ENCODE peak calls at places on chromosomes 12 and 14, in four cellular contexts. S, Q, I and Y are unnamed samples.

GRCh38 chr14:70107309-70107708 is 81.4 kb downstream of the SLC8A3 start:
- DNase-seq in S (no peak), Q (no peak), I (no peak), Y (no peak)

GRCh38 chr14:52356025-52356424 is 41.9 kb downstream of the PTGER2 start:
- DNase-seq in S (no peak), Q (no peak), I (no peak), Y (no peak)

GRCh38 chr14:43535231-43535838 is 971.7 kb downstream of the FSCB start:
- DNase-seq in S (no peak), Q (no peak), I (no peak), Y (no peak)

GRCh38 chr12:3805058-3805457 is 52.1 kb upstream of the CRACR2A start:
- DNase-seq in S (no peak), Q (no peak), I (no peak), Y (no peak)

GRCh38 chr14:50658203-50658602 is 9.9 kb downstream of the SAV1 start:
- DNase-seq in S (no peak), Q (no peak), I (no peak), Y (no peak)

GRCh38 chr14:38618514-38618913 is 362.6 kb upstream of the CLEC14A start:
- DNase-seq in S (no peak), Q (no peak), I (no peak), Y (no peak)

GRCh38 chr14:104144911-104145825 is 6.8 kb downstream of the KIF26A start:
- DNase-seq in S (no peak), Q (no peak), I (no peak), Y (no peak)

GRCh38 chr12:51874486-51874885 is 13.4 kb upstream of the ANKRD33 start:
- DNase-seq in S (no peak), Q (no peak), I (no peak), Y (no peak)

GRCh38 chr12:124426594-124427550 is 132.0 kb downstream of the RFLNA start:
- DNase-seq in S (no peak), Q (no peak), I (no peak), Y (no peak)

GRCh38 chr12:99619389-99620158 is 28.0 kb upstream of the GARIN6 start:
- DNase-seq in S (no peak), Q (peak; percentile 14), I (peak; percentile 23), Y (peak; percentile 10)

GRCh38 chr14:74630881-74631690 is 19.0 kb upstream of the LTBP2 start:
- DNase-seq in S (no peak), Q (no peak), I (no peak), Y (no peak)

GRCh38 chr12:106096376-106096775 is 42.4 kb downstream of the NUAK1 start:
- DNase-seq in S (no peak), Q (no peak), I (no peak), Y (peak; percentile 70)

GRCh38 chr12:50268482-50268881 is 14.8 kb downstream of the LIMA1 start:
- DNase-seq in S (no peak), Q (no peak), I (no peak), Y (no peak)

GRCh38 chr12:124747426-124748161 is 116.1 kb downstream of the SCARB1 start:
- DNase-seq in S (peak; percentile 45), Q (peak; percentile 65), I (no peak), Y (no peak)

GRCh38 chr12:25816637-25817036 is 141.8 kb upstream of the RASSF8 start:
- DNase-seq in S (no peak), Q (no peak), I (no peak), Y (no peak)

GRCh38 chr12:27521066-27521465 is 2.9 kb upstream of the PPFIBP1 start:
- DNase-seq in S (no peak), Q (no peak), I (no peak), Y (no peak)

GRCh38 chr14:65949711-65950516 is 536.3 kb upstream of the CCDC196 start:
- DNase-seq in S (no peak), Q (peak; percentile 29), I (peak; percentile 4), Y (no peak)

GRCh38 chr12:65565601-65566560 is 258.4 kb upstream of the HMGA2 start:
- DNase-seq in S (no peak), Q (no peak), I (no peak), Y (no peak)

GRCh38 chr12:43836455-43836989 is 641 bp downstream of the TMEM117 start:
- DNase-seq in S (no peak), Q (peak; percentile 43), I (no peak), Y (no peak)

GRCh38 chr12:116898675-116899074 is 12.1 kb upstream of the FBXW8 start:
- DNase-seq in S (no peak), Q (no peak), I (no peak), Y (no peak)

GRCh38 chr12:113230315-113231274 is 9.3 kb downstream of the TPCN1 start:
- DNase-seq in S (no peak), Q (peak; percentile 94), I (no peak), Y (no peak)

GRCh38 chr12:131894313-131894860 is at the start of gene ULK1:
- DNase-seq in S (peak; percentile 16), Q (peak; percentile 70), I (peak; percentile 64), Y (no peak)

GRCh38 chr14:31414190-31414833 is 6.0 kb downstream of the HEATR5A start:
- DNase-seq in S (no peak), Q (peak; percentile 49), I (no peak), Y (no peak)

GRCh38 chr12:27186240-27186839 is 57.7 kb upstream of the STK38L start:
- DNase-seq in S (no peak), Q (no peak), I (no peak), Y (no peak)

GRCh38 chr14:101405171-101405883 is 156.0 kb upstream of the DIO3 start:
- DNase-seq in S (no peak), Q (no peak), I (no peak), Y (no peak)

GRCh38 chr12:52195065-52195730 is 3.4 kb upstream of the KRT80 start:
- DNase-seq in S (no peak), Q (no peak), I (no peak), Y (no peak)

GRCh38 chr14:104436047-104436531 is 143.5 kb upstream of the C14orf180 start:
- DNase-seq in S (no peak), Q (no peak), I (no peak), Y (no peak)

GRCh38 chr12:33440477-33440876 is 858 bp upstream of the SYT10 start:
- DNase-seq in S (no peak), Q (no peak), I (no peak), Y (no peak)

DNA sequence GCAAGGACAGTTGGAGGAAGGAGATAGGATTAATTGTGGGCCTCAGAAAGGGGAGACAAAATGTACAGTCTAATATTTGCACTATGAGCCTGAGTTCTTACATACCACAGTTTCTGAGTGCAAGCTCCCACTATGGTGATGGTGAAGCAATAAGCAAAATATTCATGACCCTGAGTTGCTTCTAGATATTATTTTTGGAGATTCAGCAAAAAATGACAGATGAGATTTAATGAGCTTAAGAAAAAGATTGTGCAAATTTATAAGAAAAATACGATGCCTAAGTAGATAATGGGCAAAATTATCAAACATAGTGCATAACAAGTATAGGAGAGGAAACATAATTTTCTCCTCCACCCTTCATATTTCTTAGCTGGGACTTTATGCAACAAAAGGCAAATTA is 66.9 kb downstream of the DHRS2 start:
- DNase-seq in S (no peak), Q (no peak), I (no peak), Y (no peak)
- H3K9me3 ChIP-seq in S (peaks cover 2% of the 10 kb centered on the region), Q (peaks cover 60% of the 10 kb centered on the region), I (peaks cover 12% of the 10 kb centered on the region), Y (peaks cover 10% of the 10 kb centered on the region)

GRCh38 chr12:13204428-13204827 is 7.9 kb downstream of the EMP1 start:
- DNase-seq in S (no peak), Q (no peak), I (no peak), Y (no peak)

GRCh38 chr12:13206560-13206897 is 10.0 kb downstream of the EMP1 start:
- DNase-seq in S (no peak), Q (no peak), I (no peak), Y (no peak)

GRCh38 chr12:13208533-13209278 is 12.2 kb downstream of the EMP1 start:
- DNase-seq in S (no peak), Q (no peak), I (no peak), Y (no peak)

GRCh38 chr12:13203028-13203922 is 6.7 kb downstream of the EMP1 start:
- DNase-seq in S (no peak), Q (no peak), I (no peak), Y (no peak)

GRCh38 chr12:13205809-13206559 is 9.5 kb downstream of the EMP1 start:
- DNase-seq in S (no peak), Q (no peak), I (peak; percentile 83), Y (no peak)
- TF ChIP-seq SIN3A in S (no peak), Q (no peak), I (peak; percentile 56), Y (no peak)

DNA sequence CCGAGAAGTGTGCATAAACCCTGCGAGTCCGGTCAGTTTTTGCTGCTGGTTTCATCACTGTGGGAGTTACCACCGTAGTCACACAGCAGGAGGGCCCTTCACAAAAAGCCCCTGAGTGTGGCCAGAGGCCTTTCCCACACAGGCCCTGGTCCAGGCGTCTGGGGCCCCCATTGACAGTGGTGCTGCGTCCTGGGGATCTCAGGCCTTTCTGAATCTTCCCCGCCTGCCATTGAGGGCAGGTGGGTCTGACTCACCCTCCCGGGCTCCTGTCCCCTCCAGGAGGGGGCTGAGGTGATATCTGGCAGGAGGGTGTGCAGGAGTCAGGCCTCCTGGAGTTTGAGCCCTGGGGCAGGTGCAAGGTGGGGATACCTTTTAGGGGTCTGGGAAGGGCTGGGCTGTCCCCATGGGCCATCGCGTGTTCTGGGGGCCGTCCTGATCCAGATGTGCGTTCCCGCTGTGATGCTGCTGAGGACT is 358.5 kb downstream of the TMEM121 start:
- DNase-seq in S (no peak), Q (no peak), I (no peak), Y (no peak)
- H3K9me3 ChIP-seq in S (no peaks in the 10 kb centered on the region), Q (no peaks in the 10 kb centered on the region), I (no peaks in the 10 kb centered on the region), Y (no peaks in the 10 kb centered on the region)

DNA sequence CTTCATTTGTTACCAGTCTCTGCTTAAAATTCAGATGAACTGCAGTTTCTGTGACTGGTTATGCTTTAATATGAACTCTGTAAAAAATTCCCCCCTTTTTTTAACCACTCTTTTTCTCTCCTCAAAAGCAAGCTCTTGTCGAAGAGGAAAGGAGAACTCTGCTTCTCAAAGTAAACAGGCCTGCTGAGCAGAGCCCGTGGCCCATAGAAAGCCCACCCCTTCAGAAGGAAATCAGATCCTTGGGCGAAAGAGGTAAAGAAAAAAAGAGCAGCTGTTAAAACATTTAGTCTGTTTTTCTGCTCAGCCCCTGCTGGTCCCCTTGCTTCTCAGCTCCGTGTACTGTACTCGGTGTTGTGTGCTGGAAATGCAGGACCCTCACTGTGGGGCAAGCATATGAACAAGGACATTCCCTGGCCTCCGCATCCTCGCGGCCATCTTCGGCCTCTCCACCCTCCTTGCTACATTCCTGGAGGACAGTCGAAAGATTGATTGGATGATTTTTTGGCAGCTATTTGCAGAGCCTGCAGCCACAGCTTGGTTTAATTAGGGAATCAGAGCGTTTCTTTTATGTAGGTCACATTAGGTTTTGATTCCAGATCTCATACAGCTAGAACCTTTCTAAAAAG is 164.6 kb upstream of the LRIG3 start:
- DNase-seq in S (no peak), Q (no peak), I (no peak), Y (no peak)
- TF ChIP-seq SIN3A in S (no peak), Q (no peak), I (no peak), Y (no peak)

GRCh38 chr12:133227281-133227852 is 8.3 kb downstream of the ANHX start:
- DNase-seq in S (no peak), Q (no peak), I (no peak), Y (no peak)

GRCh38 chr12:133222211-133222610 is 13.5 kb downstream of the ANHX start:
- DNase-seq in S (no peak), Q (no peak), I (no peak), Y (no peak)

GRCh38 chr12:133231001-133231400 is 4.7 kb downstream of the ANHX start:
- DNase-seq in S (no peak), Q (no peak), I (no peak), Y (no peak)

GRCh38 chr12:133225527-133225926 is 10.2 kb downstream of the ANHX start:
- DNase-seq in S (no peak), Q (no peak), I (no peak), Y (no peak)

GRCh38 chr12:133226690-133227089 is 9.0 kb downstream of the ANHX start:
- DNase-seq in S (no peak), Q (no peak), I (no peak), Y (no peak)
- H3K9me3 ChIP-seq in S (no peaks in the 10 kb centered on the region), Q (peaks cover 90% of the 10 kb centered on the region), I (no peaks in the 10 kb centered on the region), Y (peaks cover 2% of the 10 kb centered on the region)